ENCODE peak calls at places on chromosomes 4 and X, in ten cellular contexts. One of them, this sample, is unnamed.

GRCh38 chrX:40266490-40267333 is 169.0 kb upstream of the BCOR start:
- DNase-seq in IMR-90: peak; percentile 56
- DNase-seq in HCT116: peak; percentile 29
- DNase-seq in esophagus squamous epithelium: no peak
- DNase-seq in spleen: peak; percentile 88
- DNase-seq in uterus: peak; percentile 58
- DNase-seq in stomach: peak; percentile 72
- DNase-seq in body of pancreas: peak; percentile 70
- DNase-seq in upper lobe of left lung: peak; percentile 93
- DNase-seq in gastrocnemius medialis: peak; percentile 35
- DNase-seq in this sample: peak; percentile 26

GRCh38 chr4:87982446-87982845 is 6.9 kb downstream of the SPP1 start:
- DNase-seq in IMR-90: peak; percentile 35
- DNase-seq in HCT116: no peak
- DNase-seq in esophagus squamous epithelium: no peak
- DNase-seq in spleen: no peak
- DNase-seq in uterus: no peak
- DNase-seq in stomach: no peak
- DNase-seq in body of pancreas: no peak
- DNase-seq in upper lobe of left lung: no peak
- DNase-seq in gastrocnemius medialis: no peak
- DNase-seq in this sample: no peak

GRCh38 chr4:132065940-132066495 is 1083.1 kb upstream of the PCDH10 start:
- DNase-seq in IMR-90: peak; percentile 71
- DNase-seq in HCT116: no peak
- DNase-seq in esophagus squamous epithelium: no peak
- DNase-seq in spleen: no peak
- DNase-seq in uterus: no peak
- DNase-seq in stomach: no peak
- DNase-seq in body of pancreas: no peak
- DNase-seq in upper lobe of left lung: no peak
- DNase-seq in gastrocnemius medialis: no peak
- DNase-seq in this sample: no peak

GRCh38 chr4:37244583-37245390 is at the start of gene NWD2:
- DNase-seq in IMR-90: no peak
- DNase-seq in HCT116: no peak
- DNase-seq in esophagus squamous epithelium: no peak
- DNase-seq in spleen: no peak
- DNase-seq in uterus: no peak
- DNase-seq in stomach: no peak
- DNase-seq in body of pancreas: no peak
- DNase-seq in upper lobe of left lung: peak; percentile 82
- DNase-seq in gastrocnemius medialis: no peak
- DNase-seq in this sample: no peak

GRCh38 chr4:970046-970745 is 3.2 kb downstream of the DGKQ start:
- DNase-seq in IMR-90: no peak
- DNase-seq in HCT116: no peak
- DNase-seq in esophagus squamous epithelium: no peak
- DNase-seq in spleen: no peak
- DNase-seq in uterus: no peak
- DNase-seq in stomach: no peak
- DNase-seq in body of pancreas: no peak
- DNase-seq in upper lobe of left lung: peak; percentile 81
- DNase-seq in gastrocnemius medialis: no peak
- DNase-seq in this sample: no peak

GRCh38 chrX:21374994-21375794 is 976 bp downstream of the CNKSR2 start:
- DNase-seq in IMR-90: no peak
- DNase-seq in HCT116: no peak
- DNase-seq in esophagus squamous epithelium: no peak
- DNase-seq in spleen: peak; percentile 78
- DNase-seq in uterus: no peak
- DNase-seq in stomach: no peak
- DNase-seq in body of pancreas: peak; percentile 11
- DNase-seq in upper lobe of left lung: peak; percentile 70
- DNase-seq in gastrocnemius medialis: no peak
- DNase-seq in this sample: no peak

GRCh38 chr4:26047795-26048194 is 133.8 kb downstream of the SMIM20 start:
- DNase-seq in IMR-90: no peak
- DNase-seq in HCT116: no peak
- DNase-seq in esophagus squamous epithelium: no peak
- DNase-seq in spleen: no peak
- DNase-seq in uterus: no peak
- DNase-seq in stomach: no peak
- DNase-seq in body of pancreas: no peak
- DNase-seq in upper lobe of left lung: no peak
- DNase-seq in gastrocnemius medialis: no peak
- DNase-seq in this sample: no peak

GRCh38 chr4:160811956-160812355 is 1351.8 kb downstream of the FSTL5 start:
- DNase-seq in IMR-90: no peak
- DNase-seq in HCT116: no peak
- DNase-seq in esophagus squamous epithelium: no peak
- DNase-seq in spleen: no peak
- DNase-seq in uterus: no peak
- DNase-seq in stomach: no peak
- DNase-seq in body of pancreas: no peak
- DNase-seq in upper lobe of left lung: no peak
- DNase-seq in gastrocnemius medialis: no peak
- DNase-seq in this sample: no peak

GRCh38 chr4:100082852-100083251 is 107.4 kb downstream of the DDIT4L start:
- DNase-seq in IMR-90: no peak
- DNase-seq in HCT116: no peak
- DNase-seq in esophagus squamous epithelium: no peak
- DNase-seq in spleen: no peak
- DNase-seq in uterus: no peak
- DNase-seq in stomach: no peak
- DNase-seq in body of pancreas: no peak
- DNase-seq in upper lobe of left lung: no peak
- DNase-seq in gastrocnemius medialis: no peak
- DNase-seq in this sample: no peak

GRCh38 chr4:170827562-170828260 is 738.0 kb upstream of the AADAT start:
- DNase-seq in IMR-90: no peak
- DNase-seq in HCT116: no peak
- DNase-seq in esophagus squamous epithelium: no peak
- DNase-seq in spleen: no peak
- DNase-seq in uterus: no peak
- DNase-seq in stomach: no peak
- DNase-seq in body of pancreas: no peak
- DNase-seq in upper lobe of left lung: no peak
- DNase-seq in gastrocnemius medialis: no peak
- DNase-seq in this sample: no peak

GRCh38 chrX:136780738-136781137 is at the start of gene ARHGEF6:
- DNase-seq in IMR-90: no peak
- DNase-seq in HCT116: no peak
- DNase-seq in esophagus squamous epithelium: no peak
- DNase-seq in spleen: no peak
- DNase-seq in uterus: no peak
- DNase-seq in stomach: no peak
- DNase-seq in body of pancreas: no peak
- DNase-seq in upper lobe of left lung: no peak
- DNase-seq in gastrocnemius medialis: peak; percentile 17
- DNase-seq in this sample: no peak

GRCh38 chr4:169012049-169012448 is 2.0 kb upstream of the CBR4 start:
- DNase-seq in IMR-90: no peak
- DNase-seq in HCT116: no peak
- DNase-seq in esophagus squamous epithelium: no peak
- DNase-seq in spleen: no peak
- DNase-seq in uterus: no peak
- DNase-seq in stomach: no peak
- DNase-seq in body of pancreas: no peak
- DNase-seq in upper lobe of left lung: no peak
- DNase-seq in gastrocnemius medialis: no peak
- DNase-seq in this sample: no peak

GRCh38 chr4:56668267-56668666 is 12.8 kb downstream of the HOPX start:
- DNase-seq in IMR-90: no peak
- DNase-seq in HCT116: peak; percentile 8
- DNase-seq in esophagus squamous epithelium: no peak
- DNase-seq in spleen: no peak
- DNase-seq in uterus: no peak
- DNase-seq in stomach: no peak
- DNase-seq in body of pancreas: no peak
- DNase-seq in upper lobe of left lung: no peak
- DNase-seq in gastrocnemius medialis: no peak
- DNase-seq in this sample: no peak

GRCh38 chrX:79482686-79483085 is 115.6 kb upstream of the ITM2A start:
- DNase-seq in IMR-90: no peak
- DNase-seq in HCT116: no peak
- DNase-seq in esophagus squamous epithelium: no peak
- DNase-seq in spleen: no peak
- DNase-seq in uterus: no peak
- DNase-seq in stomach: no peak
- DNase-seq in body of pancreas: no peak
- DNase-seq in upper lobe of left lung: no peak
- DNase-seq in gastrocnemius medialis: no peak
- DNase-seq in this sample: no peak

GRCh38 chr4:150943831-150944230 is 71.3 kb downstream of the LRBA start:
- DNase-seq in IMR-90: no peak
- DNase-seq in HCT116: no peak
- DNase-seq in esophagus squamous epithelium: no peak
- DNase-seq in spleen: no peak
- DNase-seq in uterus: no peak
- DNase-seq in stomach: no peak
- DNase-seq in body of pancreas: no peak
- DNase-seq in upper lobe of left lung: no peak
- DNase-seq in gastrocnemius medialis: no peak
- DNase-seq in this sample: no peak

GRCh38 chr4:186497043-186497442 is 58.3 kb downstream of the MTNR1A start:
- DNase-seq in IMR-90: no peak
- DNase-seq in HCT116: no peak
- DNase-seq in esophagus squamous epithelium: no peak
- DNase-seq in spleen: no peak
- DNase-seq in uterus: no peak
- DNase-seq in stomach: no peak
- DNase-seq in body of pancreas: no peak
- DNase-seq in upper lobe of left lung: no peak
- DNase-seq in gastrocnemius medialis: no peak
- DNase-seq in this sample: no peak

GRCh38 chr4:92253986-92254671 is 49.6 kb upstream of the GRID2 start:
- DNase-seq in IMR-90: no peak
- DNase-seq in HCT116: no peak
- DNase-seq in esophagus squamous epithelium: no peak
- DNase-seq in spleen: no peak
- DNase-seq in uterus: no peak
- DNase-seq in stomach: no peak
- DNase-seq in body of pancreas: no peak
- DNase-seq in upper lobe of left lung: no peak
- DNase-seq in gastrocnemius medialis: no peak
- DNase-seq in this sample: no peak

GRCh38 chr4:85777908-85778808 is 303.2 kb downstream of the ARHGAP24 start:
- DNase-seq in IMR-90: no peak
- DNase-seq in HCT116: no peak
- DNase-seq in esophagus squamous epithelium: no peak
- DNase-seq in spleen: no peak
- DNase-seq in uterus: no peak
- DNase-seq in stomach: no peak
- DNase-seq in body of pancreas: no peak
- DNase-seq in upper lobe of left lung: no peak
- DNase-seq in gastrocnemius medialis: no peak
- DNase-seq in this sample: no peak

GRCh38 chr4:1463088-1463926 is 57.1 kb upstream of the NKX1-1 start:
- DNase-seq in IMR-90: peak; percentile 69
- DNase-seq in HCT116: no peak
- DNase-seq in esophagus squamous epithelium: no peak
- DNase-seq in spleen: peak; percentile 59
- DNase-seq in uterus: no peak
- DNase-seq in stomach: peak; percentile 17
- DNase-seq in body of pancreas: no peak
- DNase-seq in upper lobe of left lung: peak; percentile 72
- DNase-seq in gastrocnemius medialis: no peak
- DNase-seq in this sample: no peak

GRCh38 chr4:153204247-153205027 is at the start of gene TRIM2:
- DNase-seq in IMR-90: peak; percentile 78
- DNase-seq in HCT116: peak; percentile 86
- DNase-seq in esophagus squamous epithelium: no peak
- DNase-seq in spleen: no peak
- DNase-seq in uterus: peak; percentile 73
- DNase-seq in stomach: peak; percentile 93
- DNase-seq in body of pancreas: peak; percentile 90
- DNase-seq in upper lobe of left lung: no peak
- DNase-seq in gastrocnemius medialis: peak; percentile 48
- DNase-seq in this sample: peak; percentile 73
- TF ChIP-seq POLR2A in IMR-90: no peak
- TF ChIP-seq POLR2A in HCT116: peak; percentile 82
- TF ChIP-seq POLR2A in esophagus squamous epithelium: no peak
- TF ChIP-seq POLR2A in spleen: peak; percentile 64
- TF ChIP-seq POLR2A in uterus: peak; percentile 16
- TF ChIP-seq POLR2A in stomach: no peak
- TF ChIP-seq POLR2A in body of pancreas: peak; percentile 86
- TF ChIP-seq POLR2A in upper lobe of left lung: no peak
- TF ChIP-seq POLR2A in gastrocnemius medialis: no peak
- TF ChIP-seq POLR2A in this sample: no peak

DNA sequence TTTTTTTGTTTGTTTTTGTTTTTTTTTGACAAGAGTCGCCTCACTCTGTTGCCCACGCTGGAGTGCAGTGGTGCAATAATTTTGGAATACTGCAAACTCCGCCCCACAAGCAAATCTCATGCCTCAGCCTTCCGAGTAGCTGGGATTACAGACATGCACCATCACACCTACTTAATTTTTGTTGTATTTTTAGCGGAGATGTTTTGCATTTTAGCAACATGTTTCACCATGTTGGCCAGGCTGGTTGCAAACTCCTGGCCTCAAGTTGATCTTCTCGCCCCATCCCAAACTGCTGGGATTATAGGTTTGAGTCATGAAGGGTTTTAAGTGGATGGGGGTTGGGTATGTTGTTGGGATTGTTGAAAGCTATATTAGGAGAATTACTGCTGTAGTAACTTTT is 270.9 kb upstream of the LCORL start:
- DNase-seq in IMR-90: no peak
- DNase-seq in HCT116: no peak
- DNase-seq in esophagus squamous epithelium: no peak
- DNase-seq in spleen: no peak
- DNase-seq in uterus: no peak
- DNase-seq in stomach: no peak
- DNase-seq in body of pancreas: no peak
- DNase-seq in upper lobe of left lung: no peak
- DNase-seq in gastrocnemius medialis: no peak
- DNase-seq in this sample: no peak
- H3K9me3 ChIP-seq in IMR-90: peaks cover 10% of the 10 kb centered on the region
- H3K9me3 ChIP-seq in HCT116: no peaks in the 10 kb centered on the region
- H3K9me3 ChIP-seq in esophagus squamous epithelium: no peaks in the 10 kb centered on the region
- H3K9me3 ChIP-seq in spleen: no peaks in the 10 kb centered on the region
- H3K9me3 ChIP-seq in uterus: no peaks in the 10 kb centered on the region
- H3K9me3 ChIP-seq in stomach: no peaks in the 10 kb centered on the region
- H3K9me3 ChIP-seq in body of pancreas: no peaks in the 10 kb centered on the region
- H3K9me3 ChIP-seq in upper lobe of left lung: no peaks in the 10 kb centered on the region
- H3K9me3 ChIP-seq in gastrocnemius medialis: no peaks in the 10 kb centered on the region
- H3K9me3 ChIP-seq in this sample: no peaks in the 10 kb centered on the region

GRCh38 chr4:70838972-70839536 is 636 bp downstream of the GRSF1 start:
- DNase-seq in IMR-90: peak; percentile 49
- DNase-seq in HCT116: no peak
- DNase-seq in esophagus squamous epithelium: peak; percentile 16
- DNase-seq in spleen: peak; percentile 93
- DNase-seq in uterus: peak; percentile 48
- DNase-seq in stomach: peak; percentile 67
- DNase-seq in body of pancreas: peak; percentile 67
- DNase-seq in upper lobe of left lung: peak; percentile 93
- DNase-seq in gastrocnemius medialis: peak; percentile 73
- DNase-seq in this sample: peak; percentile 24
- TF ChIP-seq POLR2A in IMR-90: no peak
- TF ChIP-seq POLR2A in HCT116: no peak
- TF ChIP-seq POLR2A in esophagus squamous epithelium: no peak
- TF ChIP-seq POLR2A in spleen: no peak
- TF ChIP-seq POLR2A in uterus: no peak
- TF ChIP-seq POLR2A in stomach: no peak
- TF ChIP-seq POLR2A in body of pancreas: peak; percentile 40
- TF ChIP-seq POLR2A in upper lobe of left lung: no peak
- TF ChIP-seq POLR2A in gastrocnemius medialis: no peak
- TF ChIP-seq POLR2A in this sample: no peak

GRCh38 chrX:153413731-153414130 is 2.5 kb downstream of the ZFP92 start:
- DNase-seq in IMR-90: no peak
- DNase-seq in HCT116: no peak
- DNase-seq in esophagus squamous epithelium: no peak
- DNase-seq in spleen: peak; percentile 51
- DNase-seq in uterus: no peak
- DNase-seq in stomach: no peak
- DNase-seq in body of pancreas: no peak
- DNase-seq in upper lobe of left lung: no peak
- DNase-seq in gastrocnemius medialis: no peak
- DNase-seq in this sample: no peak
- H3K9me3 ChIP-seq in IMR-90: peaks cover 4% of the 10 kb centered on the region
- H3K9me3 ChIP-seq in HCT116: no peaks in the 10 kb centered on the region
- H3K9me3 ChIP-seq in esophagus squamous epithelium: no peaks in the 10 kb centered on the region
- H3K9me3 ChIP-seq in spleen: no peaks in the 10 kb centered on the region
- H3K9me3 ChIP-seq in uterus: no peaks in the 10 kb centered on the region
- H3K9me3 ChIP-seq in stomach: no peaks in the 10 kb centered on the region
- H3K9me3 ChIP-seq in body of pancreas: no peaks in the 10 kb centered on the region
- H3K9me3 ChIP-seq in upper lobe of left lung: no peaks in the 10 kb centered on the region
- H3K9me3 ChIP-seq in gastrocnemius medialis: no peaks in the 10 kb centered on the region
- H3K9me3 ChIP-seq in this sample: no peaks in the 10 kb centered on the region

This sample was measured in tibial nerve.